ENCODE peak calls at places on chromosomes 16 and 17, in four cellular contexts. J is mesothelial cell of epicardium, X is brain microvascular endothelial cell, D is T-helper 2 cell. B is an unnamed sample.

GRCh38 chr16:5756969-5757368 is 659.4 kb upstream of the EEF2KMT start:
- DNase-seq in J (no peak), X (no peak), D (peak), B (no peak)

GRCh38 chr17:72120878-72121163 is at the start of gene SOX9:
- DNase-seq in J (no peak), X (peak), D (no peak), B (peak)

GRCh38 chr16:69880640-69881133 is 70.4 kb upstream of the CLEC18A start:
- DNase-seq in J (no peak), X (no peak), D (no peak), B (no peak)

GRCh38 chr16:88602091-88602490 is 31.9 kb downstream of the ZC3H18 start:
- DNase-seq in J (no peak), X (no peak), D (no peak), B (no peak)

GRCh38 chr17:67990909-67991308 is 5.4 kb downstream of the C17orf58 start:
- DNase-seq in J (no peak), X (no peak), D (no peak), B (no peak)

GRCh38 chr17:49894761-49895160 is 46.9 kb upstream of the TAC4 start:
- DNase-seq in J (no peak), X (no peak), D (no peak), B (no peak)

GRCh38 chr16:48498761-48499600 is 111.0 kb downstream of the N4BP1 start:
- DNase-seq in J (no peak), X (peak), D (no peak), B (no peak)

GRCh38 chr17:57924677-57925076 is 30.5 kb downstream of the CUEDC1 start:
- DNase-seq in J (no peak), X (no peak), D (no peak), B (no peak)

GRCh38 chr17:9350083-9350482 is 225.5 kb downstream of the STX8 start:
- DNase-seq in J (no peak), X (peak), D (no peak), B (no peak)

GRCh38 chr17:65527381-65527780 is 34.1 kb downstream of the AXIN2 start:
- DNase-seq in J (no peak), X (no peak), D (no peak), B (no peak)

GRCh38 chr16:11658896-11659708 is 9.2 kb upstream of the SNN start:
- DNase-seq in J (no peak), X (no peak), D (no peak), B (no peak)

GRCh38 chr17:7774037-7774659 is 56.6 kb downstream of the DNAH2 start:
- DNase-seq in J (no peak), X (peak), D (no peak), B (no peak)

GRCh38 chr16:66924527-66925321 is 611 bp downstream of the RRAD start:
- DNase-seq in J (no peak), X (no peak), D (peak), B (no peak)

GRCh38 chr16:49706620-49707355 is 149.1 kb downstream of the ZNF423 start:
- DNase-seq in J (no peak), X (no peak), D (no peak), B (no peak)

GRCh38 chr17:39212841-39213480 is 12.8 kb downstream of the STAC2 start:
- DNase-seq in J (no peak), X (no peak), D (no peak), B (no peak)

GRCh38 chr17:16877102-16877501 is 94.8 kb downstream of the TNFRSF13B start:
- DNase-seq in J (no peak), X (no peak), D (no peak), B (no peak)

GRCh38 chr17:422196-422930 is 69.8 kb upstream of the RPH3AL start:
- DNase-seq in J (no peak), X (no peak), D (no peak), B (no peak)

GRCh38 chr17:39738568-39738901 is 797 bp downstream of the GRB7 start:
- DNase-seq in J (no peak), X (no peak), D (peak), B (no peak)

GRCh38 chr17:33967608-33968349 is 287.3 kb upstream of the CCL2 start:
- DNase-seq in J (no peak), X (no peak), D (peak), B (no peak)

GRCh38 chr17:68355093-68355492 is 63.8 kb downstream of the ARSG start:
- DNase-seq in J (no peak), X (peak), D (no peak), B (no peak)